ENCODE peak calls at places on chromosomes 4 and X, in eight cellular contexts. One of them, this sample, is unnamed.

GRCh38 chrX:135572436-135572835 is 52.0 kb downstream of the INTS6L start:
- DNase-seq in M059J: no peak
- DNase-seq in adipocyte: peak
- DNase-seq in NCI-H1092: no peak
- DNase-seq in cardiac muscle cell: peak
- DNase-seq in Panc1: no peak
- DNase-seq in amniotic stem cell: no peak
- DNase-seq in Daoy: no peak
- DNase-seq in this sample: no peak

GRCh38 chr4:26150948-26151347 is 169.9 kb upstream of the RBPJ start:
- DNase-seq in Panc1: no peak
- DNase-seq in Daoy: peak
- DNase-seq in NCI-H1092: no peak
- DNase-seq in cardiac muscle cell: peak
- DNase-seq in amniotic stem cell: no peak
- DNase-seq in M059J: peak
- DNase-seq in adipocyte: peak
- DNase-seq in this sample: no peak

GRCh38 chr4:19492611-19493010 is 759.1 kb upstream of the SLIT2 start:
- DNase-seq in NCI-H1092: no peak
- DNase-seq in amniotic stem cell: no peak
- DNase-seq in M059J: no peak
- DNase-seq in Panc1: no peak
- DNase-seq in adipocyte: peak
- DNase-seq in cardiac muscle cell: peak
- DNase-seq in Daoy: no peak
- DNase-seq in this sample: no peak

GRCh38 chrX:101550825-101551767 is 749 bp downstream of the ARMCX1 start:
- DNase-seq in NCI-H1092: no peak
- DNase-seq in M059J: peak
- DNase-seq in cardiac muscle cell: peak
- DNase-seq in Daoy: peak
- DNase-seq in amniotic stem cell: no peak
- DNase-seq in Panc1: no peak
- DNase-seq in adipocyte: peak
- DNase-seq in this sample: peak

GRCh38 chrX:31706456-31706855 is 634.6 kb upstream of the FTHL17 start:
- DNase-seq in Daoy: peak
- DNase-seq in adipocyte: peak
- DNase-seq in M059J: peak
- DNase-seq in amniotic stem cell: no peak
- DNase-seq in Panc1: no peak
- DNase-seq in cardiac muscle cell: peak
- DNase-seq in NCI-H1092: no peak
- DNase-seq in this sample: no peak

GRCh38 chr4:16914208-16914607 is 15.8 kb upstream of the LDB2 start:
- DNase-seq in Daoy: no peak
- DNase-seq in M059J: peak
- DNase-seq in Panc1: no peak
- DNase-seq in cardiac muscle cell: peak
- DNase-seq in NCI-H1092: no peak
- DNase-seq in adipocyte: peak
- DNase-seq in amniotic stem cell: peak
- DNase-seq in this sample: no peak

GRCh38 chr4:94650129-94650495 is 107.6 kb upstream of the BMPR1B start:
- DNase-seq in NCI-H1092: no peak
- DNase-seq in Panc1: no peak
- DNase-seq in amniotic stem cell: no peak
- DNase-seq in adipocyte: no peak
- DNase-seq in cardiac muscle cell: peak
- DNase-seq in Daoy: no peak
- DNase-seq in M059J: no peak
- DNase-seq in this sample: no peak

GRCh38 chr4:122583906-122584305 is 37.0 kb downstream of the IL21 start:
- DNase-seq in adipocyte: peak
- DNase-seq in NCI-H1092: no peak
- DNase-seq in cardiac muscle cell: peak
- DNase-seq in M059J: peak
- DNase-seq in Panc1: no peak
- DNase-seq in amniotic stem cell: no peak
- DNase-seq in Daoy: no peak
- DNase-seq in this sample: no peak

GRCh38 chr4:185567828-185568442 is 32.6 kb upstream of the PDLIM3 start:
- DNase-seq in Daoy: peak
- DNase-seq in cardiac muscle cell: peak
- DNase-seq in NCI-H1092: no peak
- DNase-seq in Panc1: no peak
- DNase-seq in amniotic stem cell: no peak
- DNase-seq in M059J: peak
- DNase-seq in adipocyte: peak
- DNase-seq in this sample: no peak

GRCh38 chrX:25600776-25601175 is 537.4 kb upstream of the MAGEB18 start:
- DNase-seq in M059J: no peak
- DNase-seq in amniotic stem cell: no peak
- DNase-seq in cardiac muscle cell: peak
- DNase-seq in Daoy: no peak
- DNase-seq in Panc1: no peak
- DNase-seq in NCI-H1092: no peak
- DNase-seq in adipocyte: no peak
- DNase-seq in this sample: no peak

GRCh38 chr4:26860922-26861433 is 337 bp downstream of the STIM2 start:
- DNase-seq in NCI-H1092: peak
- DNase-seq in adipocyte: peak
- DNase-seq in Panc1: no peak
- DNase-seq in M059J: no peak
- DNase-seq in Daoy: peak
- DNase-seq in cardiac muscle cell: peak
- DNase-seq in amniotic stem cell: peak
- DNase-seq in this sample: peak

GRCh38 chr4:183200453-183200852 is 101.4 kb downstream of the WWC2 start:
- DNase-seq in M059J: peak
- DNase-seq in cardiac muscle cell: peak
- DNase-seq in Daoy: peak
- DNase-seq in NCI-H1092: no peak
- DNase-seq in Panc1: no peak
- DNase-seq in amniotic stem cell: no peak
- DNase-seq in adipocyte: peak
- DNase-seq in this sample: no peak

GRCh38 chr4:4766570-4766969 is 92.9 kb upstream of the MSX1 start:
- DNase-seq in cardiac muscle cell: peak
- DNase-seq in M059J: no peak
- DNase-seq in NCI-H1092: no peak
- DNase-seq in adipocyte: no peak
- DNase-seq in Daoy: no peak
- DNase-seq in Panc1: no peak
- DNase-seq in amniotic stem cell: no peak
- DNase-seq in this sample: no peak

GRCh38 chr4:64158648-64159326 is 250.5 kb downstream of the TECRL start:
- DNase-seq in Daoy: peak
- DNase-seq in adipocyte: peak
- DNase-seq in cardiac muscle cell: peak
- DNase-seq in NCI-H1092: peak
- DNase-seq in amniotic stem cell: peak
- DNase-seq in Panc1: peak
- DNase-seq in M059J: peak
- DNase-seq in this sample: peak

GRCh38 chr4:72430050-72430449 is 139.0 kb downstream of the ADAMTS3 start:
- DNase-seq in Daoy: peak
- DNase-seq in cardiac muscle cell: peak
- DNase-seq in M059J: peak
- DNase-seq in Panc1: no peak
- DNase-seq in amniotic stem cell: no peak
- DNase-seq in adipocyte: no peak
- DNase-seq in NCI-H1092: no peak
- DNase-seq in this sample: no peak

GRCh38 chrX:2664497-2664896 is 26.6 kb upstream of the CD99 start:
- DNase-seq in Panc1: no peak
- DNase-seq in cardiac muscle cell: peak
- DNase-seq in adipocyte: peak
- DNase-seq in NCI-H1092: no peak
- DNase-seq in Daoy: no peak
- DNase-seq in M059J: no peak
- DNase-seq in amniotic stem cell: no peak
- DNase-seq in this sample: no peak

GRCh38 chrX:115948018-115948923 is 222.3 kb upstream of the AGTR2 start:
- DNase-seq in cardiac muscle cell: no peak
- DNase-seq in Daoy: no peak
- DNase-seq in M059J: peak
- DNase-seq in adipocyte: no peak
- DNase-seq in Panc1: no peak
- DNase-seq in NCI-H1092: no peak
- DNase-seq in amniotic stem cell: no peak
- DNase-seq in this sample: no peak

GRCh38 chr4:87370071-87370470 is 20.9 kb downstream of the HSD17B11 start:
- DNase-seq in M059J: no peak
- DNase-seq in cardiac muscle cell: no peak
- DNase-seq in adipocyte: no peak
- DNase-seq in NCI-H1092: no peak
- DNase-seq in amniotic stem cell: no peak
- DNase-seq in Daoy: no peak
- DNase-seq in Panc1: no peak
- DNase-seq in this sample: no peak

GRCh38 chr4:88350786-88351185 is 27.9 kb upstream of the HERC6 start:
- DNase-seq in Panc1: no peak
- DNase-seq in cardiac muscle cell: no peak
- DNase-seq in M059J: no peak
- DNase-seq in adipocyte: no peak
- DNase-seq in Daoy: no peak
- DNase-seq in NCI-H1092: no peak
- DNase-seq in amniotic stem cell: no peak
- DNase-seq in this sample: no peak

GRCh38 chr4:135177323-135177722 is 975.7 kb upstream of the PABPC4L start:
- DNase-seq in cardiac muscle cell: no peak
- DNase-seq in Panc1: no peak
- DNase-seq in M059J: no peak
- DNase-seq in adipocyte: peak
- DNase-seq in NCI-H1092: no peak
- DNase-seq in amniotic stem cell: no peak
- DNase-seq in Daoy: no peak
- DNase-seq in this sample: no peak

This sample was measured in COR-L47.